ENCODE peak calls at places on chromosomes 2 and 18, in eight cellular contexts. One of them, this sample, is unnamed.

GRCh38 chr2:128409326-128410034 is 90.8 kb upstream of the HS6ST1 start:
- DNase-seq in body of pancreas: peak
- DNase-seq in GM10248: no peak
- DNase-seq in PC-9: no peak
- DNase-seq in transverse colon: peak
- DNase-seq in HFFc6: no peak
- DNase-seq in upper lobe of right lung: peak
- DNase-seq in WTC11: no peak
- DNase-seq in this sample: no peak

GRCh38 chr2:51256736-51257135 is 224.8 kb upstream of the NRXN1 start:
- DNase-seq in body of pancreas: no peak
- DNase-seq in PC-9: no peak
- DNase-seq in GM10248: no peak
- DNase-seq in WTC11: no peak
- DNase-seq in HFFc6: no peak
- DNase-seq in transverse colon: no peak
- DNase-seq in upper lobe of right lung: no peak
- DNase-seq in this sample: no peak

GRCh38 chr18:44789704-44790103 is 109.0 kb downstream of the SETBP1 start:
- DNase-seq in body of pancreas: no peak
- DNase-seq in HFFc6: no peak
- DNase-seq in PC-9: peak
- DNase-seq in upper lobe of right lung: no peak
- DNase-seq in GM10248: no peak
- DNase-seq in transverse colon: no peak
- DNase-seq in WTC11: no peak
- DNase-seq in this sample: no peak

GRCh38 chr18:60176271-60176670 is 196.3 kb downstream of the MC4R start:
- DNase-seq in upper lobe of right lung: no peak
- DNase-seq in PC-9: no peak
- DNase-seq in WTC11: no peak
- DNase-seq in GM10248: no peak
- DNase-seq in transverse colon: no peak
- DNase-seq in body of pancreas: no peak
- DNase-seq in HFFc6: no peak
- DNase-seq in this sample: no peak

GRCh38 chr2:64863097-64863820 is 125.9 kb upstream of the SLC1A4 start:
- DNase-seq in transverse colon: no peak
- DNase-seq in WTC11: no peak
- DNase-seq in GM10248: no peak
- DNase-seq in PC-9: no peak
- DNase-seq in body of pancreas: no peak
- DNase-seq in HFFc6: no peak
- DNase-seq in upper lobe of right lung: no peak
- DNase-seq in this sample: no peak

GRCh38 chr2:130349174-130349573 is 6.5 kb downstream of the IMP4 start:
- DNase-seq in PC-9: no peak
- DNase-seq in WTC11: no peak
- DNase-seq in HFFc6: no peak
- DNase-seq in body of pancreas: no peak
- DNase-seq in upper lobe of right lung: no peak
- DNase-seq in transverse colon: no peak
- DNase-seq in GM10248: no peak
- DNase-seq in this sample: no peak

GRCh38 chr18:13623871-13624270 is 102.5 kb downstream of the FAM210A start:
- DNase-seq in upper lobe of right lung: no peak
- DNase-seq in PC-9: no peak
- DNase-seq in body of pancreas: no peak
- DNase-seq in transverse colon: no peak
- DNase-seq in HFFc6: no peak
- DNase-seq in WTC11: no peak
- DNase-seq in GM10248: no peak
- DNase-seq in this sample: no peak

GRCh38 chr2:203871371-203871983 is 3.9 kb downstream of the CTLA4 start:
- DNase-seq in PC-9: no peak
- DNase-seq in GM10248: peak
- DNase-seq in HFFc6: no peak
- DNase-seq in upper lobe of right lung: no peak
- DNase-seq in transverse colon: no peak
- DNase-seq in body of pancreas: no peak
- DNase-seq in WTC11: no peak
- DNase-seq in this sample: no peak

GRCh38 chr18:58288922-58289797 is 245.1 kb downstream of the NEDD4L start:
- DNase-seq in HFFc6: peak
- DNase-seq in transverse colon: no peak
- DNase-seq in WTC11: no peak
- DNase-seq in PC-9: peak
- DNase-seq in body of pancreas: no peak
- DNase-seq in upper lobe of right lung: no peak
- DNase-seq in GM10248: peak
- DNase-seq in this sample: no peak

GRCh38 chr2:111679202-111679601 is 204.8 kb downstream of the ANAPC1 start:
- DNase-seq in transverse colon: no peak
- DNase-seq in upper lobe of right lung: no peak
- DNase-seq in body of pancreas: no peak
- DNase-seq in HFFc6: no peak
- DNase-seq in WTC11: no peak
- DNase-seq in PC-9: no peak
- DNase-seq in GM10248: no peak
- DNase-seq in this sample: no peak

GRCh38 chr18:75157851-75158250 is 51.1 kb downstream of the PTGR3 start:
- DNase-seq in HFFc6: no peak
- DNase-seq in PC-9: no peak
- DNase-seq in WTC11: no peak
- DNase-seq in GM10248: no peak
- DNase-seq in body of pancreas: no peak
- DNase-seq in upper lobe of right lung: no peak
- DNase-seq in transverse colon: no peak
- DNase-seq in this sample: no peak

GRCh38 chr2:180905002-180905401 is 75.4 kb upstream of the UBE2E3 start:
- DNase-seq in PC-9: no peak
- DNase-seq in WTC11: no peak
- DNase-seq in HFFc6: no peak
- DNase-seq in body of pancreas: no peak
- DNase-seq in transverse colon: no peak
- DNase-seq in GM10248: no peak
- DNase-seq in upper lobe of right lung: no peak
- DNase-seq in this sample: no peak

GRCh38 chr18:79434611-79435010 is 38.9 kb downstream of the NFATC1 start:
- DNase-seq in transverse colon: no peak
- DNase-seq in upper lobe of right lung: no peak
- DNase-seq in GM10248: no peak
- DNase-seq in body of pancreas: no peak
- DNase-seq in PC-9: no peak
- DNase-seq in WTC11: no peak
- DNase-seq in HFFc6: no peak
- DNase-seq in this sample: no peak

GRCh38 chr2:174121612-174122011 is 126.7 kb downstream of the OLA1 start:
- DNase-seq in WTC11: no peak
- DNase-seq in GM10248: no peak
- DNase-seq in PC-9: peak
- DNase-seq in upper lobe of right lung: no peak
- DNase-seq in body of pancreas: no peak
- DNase-seq in transverse colon: no peak
- DNase-seq in HFFc6: no peak
- DNase-seq in this sample: no peak

GRCh38 chr2:217471329-217471728 is 531.5 kb downstream of the TNS1 start:
- DNase-seq in GM10248: no peak
- DNase-seq in body of pancreas: no peak
- DNase-seq in PC-9: no peak
- DNase-seq in transverse colon: no peak
- DNase-seq in HFFc6: peak
- DNase-seq in upper lobe of right lung: no peak
- DNase-seq in WTC11: no peak
- DNase-seq in this sample: no peak

GRCh38 chr2:189252991-189253680 is 73.6 kb upstream of the COL5A2 start:
- DNase-seq in body of pancreas: no peak
- DNase-seq in upper lobe of right lung: no peak
- DNase-seq in WTC11: no peak
- DNase-seq in GM10248: no peak
- DNase-seq in PC-9: no peak
- DNase-seq in HFFc6: peak
- DNase-seq in transverse colon: peak
- DNase-seq in this sample: no peak

GRCh38 chr2:20015482-20016083 is 3.1 kb upstream of the MATN3 start:
- DNase-seq in transverse colon: no peak
- DNase-seq in WTC11: no peak
- DNase-seq in HFFc6: peak
- DNase-seq in body of pancreas: no peak
- DNase-seq in GM10248: peak
- DNase-seq in upper lobe of right lung: no peak
- DNase-seq in PC-9: no peak
- DNase-seq in this sample: peak

GRCh38 chr18:54647176-54647575 is 56.1 kb downstream of the DYNAP start:
- DNase-seq in PC-9: peak
- DNase-seq in body of pancreas: peak
- DNase-seq in transverse colon: peak
- DNase-seq in WTC11: peak
- DNase-seq in GM10248: no peak
- DNase-seq in upper lobe of right lung: no peak
- DNase-seq in HFFc6: no peak
- DNase-seq in this sample: no peak

GRCh38 chr2:159758686-159759085 is 39.3 kb downstream of the CD302 start:
- DNase-seq in PC-9: no peak
- DNase-seq in upper lobe of right lung: no peak
- DNase-seq in GM10248: no peak
- DNase-seq in body of pancreas: no peak
- DNase-seq in HFFc6: no peak
- DNase-seq in transverse colon: no peak
- DNase-seq in WTC11: no peak
- DNase-seq in this sample: no peak

GRCh38 chr18:5534845-5535244 is 9.0 kb downstream of the EPB41L3 start:
- DNase-seq in WTC11: no peak
- DNase-seq in transverse colon: no peak
- DNase-seq in PC-9: no peak
- DNase-seq in HFFc6: no peak
- DNase-seq in body of pancreas: no peak
- DNase-seq in upper lobe of right lung: no peak
- DNase-seq in GM10248: no peak
- DNase-seq in this sample: no peak

DNA sequence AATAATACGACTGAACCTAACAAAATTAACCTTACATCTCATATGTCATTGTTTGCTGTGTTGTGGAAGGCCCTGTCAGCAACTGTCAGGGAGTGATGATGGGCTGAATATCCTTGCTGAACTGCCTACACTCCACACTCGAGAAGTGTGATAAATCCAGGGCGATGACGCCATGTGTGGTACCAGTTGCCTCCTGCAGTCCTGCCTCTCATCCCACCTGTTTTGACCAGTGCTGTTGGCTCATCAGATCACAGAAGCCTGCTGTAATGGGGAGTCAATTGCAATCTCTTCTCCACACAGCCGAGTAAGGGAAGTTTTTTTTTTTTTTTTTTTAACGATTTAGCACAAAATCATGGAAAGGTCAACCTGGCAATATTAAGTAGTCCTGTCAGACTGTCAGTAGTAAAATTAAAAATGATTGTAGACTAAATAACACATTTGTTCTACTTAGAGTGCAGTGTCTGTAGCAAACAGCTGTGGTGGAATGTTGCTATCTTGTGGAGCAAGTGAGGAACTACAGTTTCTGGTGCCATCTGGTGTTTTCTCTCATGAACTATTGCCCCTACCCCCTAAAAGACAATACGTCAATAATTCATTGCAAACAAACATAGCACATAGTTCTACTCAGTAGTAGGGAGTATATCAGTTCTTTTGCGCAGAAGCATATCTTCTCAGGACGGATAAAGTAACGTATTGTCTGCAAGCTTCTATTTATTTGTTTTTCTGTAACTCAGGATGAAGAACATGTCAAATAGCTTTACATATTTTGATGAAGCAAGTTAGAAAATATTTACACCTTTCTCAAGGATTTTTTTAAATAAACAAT is 347.6 kb downstream of the CTNNA2 start:
- DNase-seq in transverse colon: no peak
- DNase-seq in WTC11: no peak
- DNase-seq in GM10248: peak
- DNase-seq in body of pancreas: no peak
- DNase-seq in upper lobe of right lung: no peak
- DNase-seq in HFFc6: peak
- DNase-seq in PC-9: no peak
- DNase-seq in this sample: no peak
- TF ChIP-seq CTCF in transverse colon: peak
- TF ChIP-seq CTCF in WTC11: peak
- TF ChIP-seq CTCF in GM10248: no peak
- TF ChIP-seq CTCF in body of pancreas: peak
- TF ChIP-seq CTCF in upper lobe of right lung: peak
- TF ChIP-seq CTCF in HFFc6: peak
- TF ChIP-seq CTCF in PC-9: peak
- TF ChIP-seq CTCF in this sample: peak

DNA sequence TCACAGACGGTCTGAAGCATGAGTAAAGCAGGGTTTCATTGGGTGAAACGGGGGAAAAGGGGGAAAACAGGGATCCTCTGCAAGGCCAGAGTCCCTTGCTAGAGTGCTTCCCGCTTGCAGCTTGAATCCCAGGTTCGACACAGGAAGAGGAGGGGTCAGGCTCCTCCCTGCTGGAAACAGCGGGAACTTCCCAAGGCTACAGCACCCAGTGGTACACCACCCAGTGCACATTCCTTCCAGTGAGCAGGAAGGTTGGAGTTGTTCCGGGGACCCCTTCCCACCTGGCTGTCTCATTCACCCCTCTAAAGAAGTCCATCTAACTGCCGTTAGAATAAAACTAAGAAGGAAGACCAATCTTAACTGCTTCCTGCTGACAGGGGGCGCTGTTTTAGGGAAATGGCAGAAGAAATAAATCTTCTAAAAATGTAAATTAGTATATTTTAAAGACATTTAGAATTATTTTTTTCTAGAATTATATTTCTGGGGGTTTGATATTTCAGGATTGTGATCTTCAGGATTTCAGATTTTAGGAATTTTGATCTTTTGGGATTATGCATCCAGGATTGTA is 230.9 kb downstream of the RBM43 start:
- DNase-seq in HFFc6: no peak
- DNase-seq in WTC11: peak
- DNase-seq in GM10248: no peak
- DNase-seq in body of pancreas: no peak
- DNase-seq in transverse colon: no peak
- DNase-seq in upper lobe of right lung: no peak
- DNase-seq in PC-9: no peak
- DNase-seq in this sample: no peak
- TF ChIP-seq CTCF in HFFc6: peak
- TF ChIP-seq CTCF in WTC11: peak
- TF ChIP-seq CTCF in GM10248: no peak
- TF ChIP-seq CTCF in body of pancreas: no peak
- TF ChIP-seq CTCF in transverse colon: no peak
- TF ChIP-seq CTCF in upper lobe of right lung: no peak
- TF ChIP-seq CTCF in PC-9: peak
- TF ChIP-seq CTCF in this sample: peak

GRCh38 chr2:161988589-161988988 is 85.4 kb downstream of the DPP4 start:
- DNase-seq in GM10248: no peak
- DNase-seq in HFFc6: no peak
- DNase-seq in body of pancreas: no peak
- DNase-seq in transverse colon: no peak
- DNase-seq in WTC11: peak
- DNase-seq in upper lobe of right lung: no peak
- DNase-seq in PC-9: no peak
- DNase-seq in this sample: no peak
- TF ChIP-seq CTCF in GM10248: no peak
- TF ChIP-seq CTCF in HFFc6: peak
- TF ChIP-seq CTCF in body of pancreas: no peak
- TF ChIP-seq CTCF in transverse colon: no peak
- TF ChIP-seq CTCF in WTC11: peak
- TF ChIP-seq CTCF in upper lobe of right lung: no peak
- TF ChIP-seq CTCF in PC-9: no peak
- TF ChIP-seq CTCF in this sample: peak

GRCh38 chr2:25228848-25229674 is 60.7 kb upstream of the POMC start:
- DNase-seq in WTC11: peak
- DNase-seq in PC-9: peak
- DNase-seq in GM10248: peak
- DNase-seq in upper lobe of right lung: peak
- DNase-seq in HFFc6: peak
- DNase-seq in transverse colon: peak
- DNase-seq in body of pancreas: peak
- DNase-seq in this sample: peak
- TF ChIP-seq CTCF in WTC11: peak
- TF ChIP-seq CTCF in PC-9: peak
- TF ChIP-seq CTCF in GM10248: peak
- TF ChIP-seq CTCF in upper lobe of right lung: peak
- TF ChIP-seq CTCF in HFFc6: peak
- TF ChIP-seq CTCF in transverse colon: peak
- TF ChIP-seq CTCF in body of pancreas: peak
- TF ChIP-seq CTCF in this sample: peak